ENCODE peak calls at places on chromosome 12, in six cellular contexts. O, T, R, F, Z and L are unnamed samples.

GRCh38 chr12:110591508-110592051 is 8.5 kb upstream of the PPTC7 start:
- DNase-seq in F (no peak), R (no peak), Z (no peak), O (no peak), T (no peak), L (no peak)

GRCh38 chr12:116534341-116535121 is 24.6 kb upstream of the MAP1LC3B2 start:
- DNase-seq in O (peak), R (peak), Z (no peak), F (no peak), T (peak), L (no peak)

GRCh38 chr12:12979151-12979550 is 20.9 kb downstream of the HEBP1 start:
- DNase-seq in O (peak), F (no peak), Z (no peak), T (no peak), R (peak), L (no peak)

GRCh38 chr12:128627659-128628058 is 196.1 kb downstream of the SLC15A4 start:
- DNase-seq in T (peak), F (no peak), O (no peak), R (no peak), Z (no peak), L (no peak)

GRCh38 chr12:22856120-22856699 is 231.2 kb downstream of the ETNK1 start:
- DNase-seq in F (peak), R (peak), Z (no peak), T (no peak), O (peak), L (no peak)

GRCh38 chr12:42691991-42692557 is 102.5 kb upstream of the PRICKLE1 start:
- DNase-seq in T (no peak), O (no peak), R (no peak), F (no peak), Z (no peak), L (no peak)

GRCh38 chr12:202081-202731 is 11.8 kb downstream of the SLC6A12 start:
- DNase-seq in F (peak), Z (no peak), R (no peak), O (no peak), T (no peak), L (no peak)

GRCh38 chr12:33588725-33589405 is 149.2 kb upstream of the SYT10 start:
- DNase-seq in Z (no peak), T (no peak), O (no peak), R (no peak), F (no peak), L (no peak)

GRCh38 chr12:109047081-109047805 is 5.1 kb upstream of the USP30 start:
- DNase-seq in F (no peak), O (no peak), Z (no peak), T (no peak), R (peak), L (no peak)

GRCh38 chr12:10771132-10771733 is 31.2 kb downstream of the TAS2R7 start:
- DNase-seq in Z (no peak), F (peak), R (peak), T (no peak), O (peak), L (no peak)

GRCh38 chr12:18391136-18391535 is 129.8 kb downstream of the PIK3C2G start:
- DNase-seq in O (no peak), R (no peak), F (no peak), T (no peak), Z (no peak), L (no peak)

GRCh38 chr12:14954269-14954668 is 7.1 kb downstream of the ARHGDIB start:
- DNase-seq in T (no peak), F (no peak), R (no peak), O (no peak), Z (no peak), L (no peak)

GRCh38 chr12:24561411-24561871 is 387.5 kb downstream of the BCAT1 start:
- DNase-seq in R (peak), F (no peak), O (peak), Z (no peak), T (no peak), L (no peak)

GRCh38 chr12:90275088-90275487 is 566.5 kb upstream of the ATP2B1 start:
- DNase-seq in O (no peak), F (no peak), Z (no peak), T (no peak), R (no peak), L (no peak)

GRCh38 chr12:107543841-107544240 is 141.8 kb upstream of the PWP1 start:
- DNase-seq in R (no peak), F (no peak), Z (no peak), O (no peak), T (no peak), L (no peak)

GRCh38 chr12:34298971-34299801 is 276.9 kb downstream of the ALG10 start:
- DNase-seq in Z (no peak), R (no peak), T (peak), O (no peak), F (no peak), L (no peak)

GRCh38 chr12:1011091-1011490 is 20.1 kb downstream of the ERC1 start:
- DNase-seq in Z (no peak), R (no peak), T (no peak), F (no peak), O (no peak), L (no peak)

GRCh38 chr12:57430117-57430930 is 519 bp downstream of the R3HDM2 start:
- DNase-seq in Z (no peak), F (peak), R (peak), T (peak), O (peak), L (no peak)

GRCh38 chr12:115693970-115694369 is 583.5 kb downstream of the MED13L start:
- DNase-seq in T (no peak), R (no peak), O (no peak), Z (no peak), F (no peak), L (no peak)

GRCh38 chr12:20513189-20513588 is 144.9 kb downstream of the PDE3A start:
- DNase-seq in Z (no peak), T (no peak), O (peak), F (no peak), R (no peak), L (no peak)

GRCh38 chr12:27794818-27795584 is 15.0 kb upstream of the MANSC4 start:
- DNase-seq in R (no peak), T (no peak), O (no peak), Z (no peak), F (no peak), L (no peak)

GRCh38 chr12:8081228-8081920 is 700 bp upstream of the NECAP1 start:
- DNase-seq in O (no peak), T (no peak), R (peak), F (no peak), Z (no peak), L (no peak)

GRCh38 chr12:19810213-19810612 is 370.9 kb downstream of the AEBP2 start:
- DNase-seq in Z (no peak), F (no peak), T (no peak), O (no peak), R (no peak), L (no peak)

GRCh38 chr12:27501956-27502562 is 21.9 kb upstream of the PPFIBP1 start:
- DNase-seq in Z (no peak), O (no peak), F (no peak), R (no peak), T (no peak), L (no peak)